ENCODE peak calls at places on chromosome 6, in six cellular contexts. One of them, this sample, is unnamed.

GRCh38 chr6:128053109-128053508 is 152.3 kb upstream of the THEMIS start:
- DNase-seq in heart right ventricle: no peak
- DNase-seq in left lung: no peak
- DNase-seq in mucosa of descending colon: no peak
- DNase-seq in naive thymus-derived CD4-positive, alpha-beta T cell: no peak
- DNase-seq in cardiac muscle cell: no peak
- DNase-seq in this sample: no peak

GRCh38 chr6:21048047-21048446 is 513.8 kb downstream of the CDKAL1 start:
- DNase-seq in cardiac muscle cell: no peak
- DNase-seq in left lung: no peak
- DNase-seq in naive thymus-derived CD4-positive, alpha-beta T cell: no peak
- DNase-seq in mucosa of descending colon: no peak
- DNase-seq in heart right ventricle: no peak
- DNase-seq in this sample: no peak

GRCh38 chr6:112232845-112233256 is 21.5 kb downstream of the LAMA4 start:
- DNase-seq in heart right ventricle: no peak
- DNase-seq in left lung: no peak
- DNase-seq in mucosa of descending colon: no peak
- DNase-seq in cardiac muscle cell: peak; percentile 95
- DNase-seq in naive thymus-derived CD4-positive, alpha-beta T cell: no peak
- DNase-seq in this sample: no peak

GRCh38 chr6:150627601-150628012 is 27.9 kb downstream of the PLEKHG1 start:
- DNase-seq in mucosa of descending colon: no peak
- DNase-seq in naive thymus-derived CD4-positive, alpha-beta T cell: no peak
- DNase-seq in heart right ventricle: no peak
- DNase-seq in left lung: no peak
- DNase-seq in cardiac muscle cell: peak; percentile 63
- DNase-seq in this sample: no peak

GRCh38 chr6:142374965-142375733 is 73.3 kb downstream of the ADGRG6 start:
- DNase-seq in naive thymus-derived CD4-positive, alpha-beta T cell: no peak
- DNase-seq in heart right ventricle: no peak
- DNase-seq in cardiac muscle cell: peak; percentile 80
- DNase-seq in left lung: no peak
- DNase-seq in mucosa of descending colon: no peak
- DNase-seq in this sample: no peak

GRCh38 chr6:42131531-42131930 is 10.9 kb downstream of the C6orf132 start:
- DNase-seq in naive thymus-derived CD4-positive, alpha-beta T cell: no peak
- DNase-seq in mucosa of descending colon: no peak
- DNase-seq in cardiac muscle cell: peak; percentile 72
- DNase-seq in left lung: no peak
- DNase-seq in heart right ventricle: no peak
- DNase-seq in this sample: no peak

GRCh38 chr6:163999475-164000125 is 585.1 kb downstream of the QKI start:
- DNase-seq in naive thymus-derived CD4-positive, alpha-beta T cell: no peak
- DNase-seq in left lung: no peak
- DNase-seq in cardiac muscle cell: no peak
- DNase-seq in mucosa of descending colon: no peak
- DNase-seq in heart right ventricle: no peak
- DNase-seq in this sample: no peak

GRCh38 chr6:133040025-133040838 is 200.9 kb upstream of the EYA4 start:
- DNase-seq in left lung: no peak
- DNase-seq in mucosa of descending colon: peak; percentile 2
- DNase-seq in cardiac muscle cell: peak; percentile 59
- DNase-seq in heart right ventricle: no peak
- DNase-seq in naive thymus-derived CD4-positive, alpha-beta T cell: no peak
- DNase-seq in this sample: no peak

GRCh38 chr6:18429655-18430054 is 42.5 kb downstream of the RNF144B start:
- DNase-seq in heart right ventricle: no peak
- DNase-seq in cardiac muscle cell: no peak
- DNase-seq in left lung: no peak
- DNase-seq in mucosa of descending colon: no peak
- DNase-seq in naive thymus-derived CD4-positive, alpha-beta T cell: no peak
- DNase-seq in this sample: no peak

GRCh38 chr6:42403831-42404230 is 47.9 kb downstream of the TRERF1 start:
- DNase-seq in left lung: no peak
- DNase-seq in heart right ventricle: no peak
- DNase-seq in mucosa of descending colon: no peak
- DNase-seq in naive thymus-derived CD4-positive, alpha-beta T cell: no peak
- DNase-seq in cardiac muscle cell: no peak
- DNase-seq in this sample: no peak

GRCh38 chr6:28922841-28923317 is 906 bp downstream of the TRIM27 start:
- DNase-seq in mucosa of descending colon: peak; percentile 53
- DNase-seq in left lung: peak; percentile 63
- DNase-seq in heart right ventricle: no peak
- DNase-seq in cardiac muscle cell: peak; percentile 56
- DNase-seq in naive thymus-derived CD4-positive, alpha-beta T cell: peak; percentile 25
- DNase-seq in this sample: no peak

GRCh38 chr6:142469220-142469619 is 167.4 kb downstream of the ADGRG6 start:
- DNase-seq in naive thymus-derived CD4-positive, alpha-beta T cell: no peak
- DNase-seq in left lung: no peak
- DNase-seq in mucosa of descending colon: no peak
- DNase-seq in cardiac muscle cell: no peak
- DNase-seq in heart right ventricle: no peak
- DNase-seq in this sample: no peak

GRCh38 chr6:97175806-97176205 is 107.2 kb downstream of the MMS22L start:
- DNase-seq in left lung: no peak
- DNase-seq in cardiac muscle cell: no peak
- DNase-seq in naive thymus-derived CD4-positive, alpha-beta T cell: no peak
- DNase-seq in heart right ventricle: no peak
- DNase-seq in mucosa of descending colon: no peak
- DNase-seq in this sample: no peak

GRCh38 chr6:137846772-137847313 is 20.2 kb upstream of the TNFAIP3 start:
- DNase-seq in cardiac muscle cell: no peak
- DNase-seq in left lung: peak; percentile 81
- DNase-seq in naive thymus-derived CD4-positive, alpha-beta T cell: no peak
- DNase-seq in heart right ventricle: peak; percentile 54
- DNase-seq in mucosa of descending colon: peak; percentile 22
- DNase-seq in this sample: peak; percentile 59

GRCh38 chr6:161188547-161189465 is 85.1 kb downstream of the AGPAT4 start:
- DNase-seq in naive thymus-derived CD4-positive, alpha-beta T cell: no peak
- DNase-seq in heart right ventricle: no peak
- DNase-seq in left lung: no peak
- DNase-seq in mucosa of descending colon: no peak
- DNase-seq in cardiac muscle cell: no peak
- DNase-seq in this sample: no peak

GRCh38 chr6:963456-963855 is 270.5 kb upstream of the EXOC2 start:
- DNase-seq in cardiac muscle cell: no peak
- DNase-seq in left lung: no peak
- DNase-seq in heart right ventricle: no peak
- DNase-seq in mucosa of descending colon: no peak
- DNase-seq in naive thymus-derived CD4-positive, alpha-beta T cell: no peak
- DNase-seq in this sample: no peak

GRCh38 chr6:99814230-99814928 is 179.6 kb downstream of the MCHR2 start:
- DNase-seq in cardiac muscle cell: no peak
- DNase-seq in left lung: no peak
- DNase-seq in mucosa of descending colon: no peak
- DNase-seq in naive thymus-derived CD4-positive, alpha-beta T cell: no peak
- DNase-seq in heart right ventricle: no peak
- DNase-seq in this sample: no peak
- H3K4me1 ChIP-seq in cardiac muscle cell: no peaks in the 10 kb centered on the region
- H3K4me1 ChIP-seq in left lung: no peaks in the 10 kb centered on the region
- H3K4me1 ChIP-seq in mucosa of descending colon: peaks cover 17% of the 10 kb centered on the region
- H3K4me1 ChIP-seq in naive thymus-derived CD4-positive, alpha-beta T cell: no peaks in the 10 kb centered on the region
- H3K4me1 ChIP-seq in heart right ventricle: no peaks in the 10 kb centered on the region
- H3K4me1 ChIP-seq in this sample: no peaks in the 10 kb centered on the region

DNA sequence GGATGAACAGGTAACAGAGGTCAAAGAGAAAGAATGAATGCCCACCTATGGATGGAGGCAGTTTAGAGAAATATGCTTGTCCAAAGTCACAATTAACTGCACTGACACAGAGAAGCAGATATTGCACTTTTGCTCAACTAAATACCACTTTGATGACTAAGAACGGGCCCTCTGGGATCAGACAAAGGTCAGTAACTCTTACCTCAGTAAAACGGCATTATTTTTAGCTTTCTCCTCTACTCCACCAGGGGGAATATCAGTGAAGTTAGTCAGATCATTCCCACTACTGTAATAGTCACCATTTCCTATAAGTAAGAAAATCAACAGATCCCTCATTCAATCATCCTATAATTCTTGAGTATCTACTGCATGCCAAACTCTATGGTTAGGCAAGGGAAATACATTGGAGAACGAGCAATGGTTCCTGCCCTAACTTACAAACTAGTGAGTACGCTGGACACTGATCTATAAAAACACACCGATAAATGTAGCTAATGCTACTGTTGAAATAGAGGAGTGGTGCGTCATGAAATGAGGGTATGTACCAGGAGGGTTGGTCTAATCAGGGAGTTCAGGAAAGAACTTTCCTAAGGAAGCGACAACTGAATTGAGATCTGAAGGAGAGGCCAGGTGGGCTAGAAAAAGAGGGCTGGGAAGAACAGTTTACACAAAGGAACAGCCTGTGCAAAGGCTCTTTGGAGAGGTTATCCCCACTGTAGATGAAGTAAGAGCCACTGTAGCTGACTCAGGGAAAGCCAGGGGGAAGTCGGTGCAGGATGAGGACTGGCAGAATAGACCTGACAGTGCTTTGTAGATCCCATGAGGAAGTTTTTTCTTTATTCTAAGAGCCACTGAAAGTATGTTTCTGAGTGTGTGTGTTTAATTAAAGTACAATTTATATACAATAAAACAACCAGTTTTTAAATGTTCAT is 9.2 kb downstream of the ECI2 start:
- DNase-seq in mucosa of descending colon: no peak
- DNase-seq in cardiac muscle cell: peak; percentile 89
- DNase-seq in heart right ventricle: no peak
- DNase-seq in left lung: no peak
- DNase-seq in naive thymus-derived CD4-positive, alpha-beta T cell: no peak
- DNase-seq in this sample: no peak
- H3K36me3 ChIP-seq in mucosa of descending colon: peaks cover 20% of the 10 kb centered on the region
- H3K36me3 ChIP-seq in cardiac muscle cell: peaks cover 51% of the 10 kb centered on the region
- H3K36me3 ChIP-seq in heart right ventricle: peaks cover 6% of the 10 kb centered on the region
- H3K36me3 ChIP-seq in left lung: no peaks in the 10 kb centered on the region
- H3K36me3 ChIP-seq in naive thymus-derived CD4-positive, alpha-beta T cell: peaks cover 23% of the 10 kb centered on the region
- H3K36me3 ChIP-seq in this sample: peaks cover 59% of the 10 kb centered on the region

DNA sequence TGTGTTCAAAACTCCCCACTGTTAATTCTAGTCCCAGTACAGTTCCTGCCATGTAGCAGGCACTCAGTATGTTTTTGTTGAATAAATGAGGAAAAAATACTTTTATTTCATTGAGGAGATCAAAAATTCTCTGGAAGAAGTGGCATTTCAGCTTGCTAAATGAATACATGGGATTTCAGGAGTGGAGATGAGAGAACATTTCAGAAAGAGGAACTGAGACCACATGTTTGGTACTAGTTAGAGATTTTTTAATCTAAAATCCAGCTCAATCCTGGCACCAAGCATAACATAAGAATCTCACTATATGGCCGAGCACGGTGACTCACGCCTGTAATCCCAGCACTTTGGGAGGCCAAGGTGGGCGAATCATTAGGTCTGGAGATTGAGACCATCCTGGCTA is 75.4 kb downstream of the BTBD9 start:
- DNase-seq in mucosa of descending colon: no peak
- DNase-seq in heart right ventricle: no peak
- DNase-seq in naive thymus-derived CD4-positive, alpha-beta T cell: no peak
- DNase-seq in cardiac muscle cell: no peak
- DNase-seq in left lung: no peak
- DNase-seq in this sample: no peak
- H3K4me1 ChIP-seq in mucosa of descending colon: no peaks in the 10 kb centered on the region
- H3K4me1 ChIP-seq in heart right ventricle: no peaks in the 10 kb centered on the region
- H3K4me1 ChIP-seq in naive thymus-derived CD4-positive, alpha-beta T cell: no peaks in the 10 kb centered on the region
- H3K4me1 ChIP-seq in cardiac muscle cell: no peaks in the 10 kb centered on the region
- H3K4me1 ChIP-seq in left lung: no peaks in the 10 kb centered on the region
- H3K4me1 ChIP-seq in this sample: no peaks in the 10 kb centered on the region

DNA sequence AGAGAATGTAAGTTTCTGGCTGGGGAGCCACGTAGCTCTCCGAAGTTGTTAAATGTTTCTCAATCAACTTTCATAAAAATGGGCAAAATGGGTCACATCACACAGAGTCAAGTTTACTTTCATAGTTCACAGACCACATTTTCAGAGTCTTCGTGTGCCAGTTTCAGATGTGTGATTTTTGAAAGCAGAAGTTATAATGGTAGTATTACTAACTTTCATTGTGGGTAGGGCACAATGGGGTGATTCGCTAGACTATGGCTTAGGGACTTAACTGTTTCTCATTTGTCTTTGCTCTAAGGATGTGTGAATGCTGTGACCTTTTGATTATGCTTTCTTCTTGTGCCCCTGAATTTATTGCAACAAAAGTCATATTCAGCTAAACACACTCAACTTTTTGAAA is 109.0 kb upstream of the SUPT3H start:
- DNase-seq in naive thymus-derived CD4-positive, alpha-beta T cell: no peak
- DNase-seq in cardiac muscle cell: no peak
- DNase-seq in mucosa of descending colon: no peak
- DNase-seq in heart right ventricle: no peak
- DNase-seq in left lung: no peak
- DNase-seq in this sample: no peak
- H3K36me3 ChIP-seq in naive thymus-derived CD4-positive, alpha-beta T cell: no peaks in the 10 kb centered on the region
- H3K36me3 ChIP-seq in cardiac muscle cell: no peaks in the 10 kb centered on the region
- H3K36me3 ChIP-seq in mucosa of descending colon: no peaks in the 10 kb centered on the region
- H3K36me3 ChIP-seq in heart right ventricle: no peaks in the 10 kb centered on the region
- H3K36me3 ChIP-seq in left lung: no peaks in the 10 kb centered on the region
- H3K36me3 ChIP-seq in this sample: no peaks in the 10 kb centered on the region

DNA sequence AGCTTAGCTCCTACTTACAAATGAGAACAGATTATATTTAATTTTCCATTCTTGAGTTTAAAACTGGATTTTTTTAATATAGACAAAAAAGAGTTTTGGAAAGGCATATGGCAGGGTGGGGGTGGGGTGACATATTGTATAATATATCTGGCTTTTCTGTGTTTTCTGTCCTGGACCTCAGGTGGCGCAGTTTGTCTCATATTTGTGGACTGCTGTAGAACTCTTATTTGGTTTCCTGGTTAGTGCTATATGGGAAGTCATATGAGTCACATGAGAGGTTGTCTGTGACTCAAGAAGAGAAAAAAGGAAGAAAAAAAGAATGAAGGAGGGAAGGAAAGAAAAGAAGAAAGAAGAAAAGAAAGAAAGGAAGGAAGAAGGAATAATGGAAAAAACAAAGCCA is 131.8 kb downstream of the CLVS2 start:
- DNase-seq in heart right ventricle: no peak
- DNase-seq in cardiac muscle cell: no peak
- DNase-seq in naive thymus-derived CD4-positive, alpha-beta T cell: no peak
- DNase-seq in left lung: no peak
- DNase-seq in mucosa of descending colon: no peak
- DNase-seq in this sample: no peak
- H3K4me1 ChIP-seq in heart right ventricle: no peaks in the 10 kb centered on the region
- H3K4me1 ChIP-seq in cardiac muscle cell: no peaks in the 10 kb centered on the region
- H3K4me1 ChIP-seq in naive thymus-derived CD4-positive, alpha-beta T cell: no peaks in the 10 kb centered on the region
- H3K4me1 ChIP-seq in left lung: no peaks in the 10 kb centered on the region
- H3K4me1 ChIP-seq in mucosa of descending colon: no peaks in the 10 kb centered on the region
- H3K4me1 ChIP-seq in this sample: no peaks in the 10 kb centered on the region

GRCh38 chr6:43540507-43540906 is 23.6 kb downstream of the POLR1C start:
- DNase-seq in mucosa of descending colon: no peak
- DNase-seq in cardiac muscle cell: no peak
- DNase-seq in left lung: no peak
- DNase-seq in naive thymus-derived CD4-positive, alpha-beta T cell: no peak
- DNase-seq in heart right ventricle: no peak
- DNase-seq in this sample: no peak
- H3K36me3 ChIP-seq in mucosa of descending colon: no peaks in the 10 kb centered on the region
- H3K36me3 ChIP-seq in cardiac muscle cell: peaks cover 33% of the 10 kb centered on the region
- H3K36me3 ChIP-seq in left lung: no peaks in the 10 kb centered on the region
- H3K36me3 ChIP-seq in naive thymus-derived CD4-positive, alpha-beta T cell: peaks cover 16% of the 10 kb centered on the region
- H3K36me3 ChIP-seq in heart right ventricle: no peaks in the 10 kb centered on the region
- H3K36me3 ChIP-seq in this sample: peaks cover 54% of the 10 kb centered on the region